ENCODE peak calls at places on chromosome 18, in eight cellular contexts. M, I, Q, H, T, L, F and Y are unnamed samples.

GRCh38 chr18:58831610-58832009 is 33.1 kb upstream of the ZNF532 start:
- DNase-seq in M (no peak), I (no peak), Q (no peak), H (no peak), T (no peak), L (no peak), F (no peak), Y (no peak)

GRCh38 chr18:32759768-32760167 is 13.1 kb downstream of the KLHL14 start:
- DNase-seq in M (no peak), I (no peak), Q (no peak), H (no peak), T (no peak), L (no peak), F (no peak), Y (no peak)

GRCh38 chr18:42274488-42275137 is 319.6 kb downstream of the PIK3C3 start:
- DNase-seq in M (no peak), I (no peak), Q (no peak), H (no peak), T (no peak), L (no peak), F (no peak), Y (no peak)

GRCh38 chr18:45954070-45954712 is 12.9 kb downstream of the EPG5 start:
- DNase-seq in M (no peak), I (no peak), Q (no peak), H (peak), T (no peak), L (no peak), F (no peak), Y (no peak)

GRCh38 chr18:67519582-67519981 is 3.1 kb upstream of the DSEL start:
- DNase-seq in M (no peak), I (no peak), Q (no peak), H (no peak), T (no peak), L (no peak), F (no peak), Y (no peak)

GRCh38 chr18:23158884-23159820 is 23.9 kb downstream of the CABLES1 start:
- DNase-seq in M (peak), I (no peak), Q (no peak), H (no peak), T (no peak), L (no peak), F (no peak), Y (no peak)

GRCh38 chr18:74990563-74991081 is 218.3 kb downstream of the PTGR3 start:
- DNase-seq in M (no peak), I (peak), Q (no peak), H (no peak), T (no peak), L (no peak), F (no peak), Y (no peak)

GRCh38 chr18:25516747-25517498 is 165.0 kb upstream of the ZNF521 start:
- DNase-seq in M (no peak), I (no peak), Q (no peak), H (no peak), T (no peak), L (no peak), F (no peak), Y (no peak)

GRCh38 chr18:48542513-48543181 is 3.8 kb downstream of the CTIF start:
- DNase-seq in M (no peak), I (no peak), Q (no peak), H (no peak), T (no peak), L (no peak), F (no peak), Y (no peak)

GRCh38 chr18:321839-322467 is 54.1 kb upstream of the THOC1 start:
- DNase-seq in M (no peak), I (no peak), Q (no peak), H (no peak), T (no peak), L (no peak), F (no peak), Y (no peak)

GRCh38 chr18:50819027-50819726 is 639 bp downstream of the MRO start:
- DNase-seq in M (peak), I (peak), Q (peak), H (peak), T (peak), L (no peak), F (peak), Y (peak)

GRCh38 chr18:71336811-71337210 is 1048.0 kb downstream of the SOCS6 start:
- DNase-seq in M (no peak), I (no peak), Q (no peak), H (no peak), T (no peak), L (no peak), F (no peak), Y (no peak)

GRCh38 chr18:25261768-25262167 is 90.2 kb downstream of the ZNF521 start:
- DNase-seq in M (no peak), I (no peak), Q (no peak), H (no peak), T (peak), L (no peak), F (no peak), Y (no peak)

GRCh38 chr18:48986851-48987761 is 36.3 kb upstream of the SMAD7 start:
- DNase-seq in M (no peak), I (no peak), Q (no peak), H (no peak), T (no peak), L (no peak), F (no peak), Y (no peak)

GRCh38 chr18:13011719-13012118 is 20.6 kb downstream of the CEP192 start:
- DNase-seq in M (no peak), I (no peak), Q (no peak), H (no peak), T (no peak), L (no peak), F (no peak), Y (no peak)

GRCh38 chr18:45588284-45588683 is 27.0 kb upstream of the SLC14A2 start:
- DNase-seq in M (no peak), I (no peak), Q (no peak), H (no peak), T (no peak), L (no peak), F (no peak), Y (no peak)

GRCh38 chr18:12839526-12840196 is 44.4 kb downstream of the PTPN2 start:
- DNase-seq in M (no peak), I (no peak), Q (no peak), H (no peak), T (no peak), L (no peak), F (no peak), Y (no peak)

GRCh38 chr18:62781893-62782292 is 66.6 kb downstream of the PHLPP1 start:
- DNase-seq in M (no peak), I (peak), Q (no peak), H (no peak), T (no peak), L (no peak), F (no peak), Y (no peak)